ENCODE peak calls at places on chromosomes 16 and 17, in six cellular contexts. B, I, X, W, H and D are unnamed samples.

GRCh38 chr16:85347213-85347591 is 234.9 kb upstream of the CIBAR2 start:
- DNase-seq in X (peak; percentile 15), B (no peak), W (no peak), H (no peak), I (no peak), D (no peak)

GRCh38 chr17:59761385-59762021 is 54.0 kb downstream of the VMP1 start:
- DNase-seq in W (no peak), B (no peak), X (peak; percentile 76), I (no peak), H (peak; percentile 99), D (peak; percentile 55)

GRCh38 chr17:47953945-47954344 is 3.7 kb downstream of the PRR15L start:
- DNase-seq in W (no peak), H (no peak), X (no peak), I (no peak), B (no peak), D (no peak)

GRCh38 chr16:17556276-17557052 is 85.7 kb upstream of the XYLT1 start:
- DNase-seq in B (no peak), X (peak; percentile 11), W (no peak), I (peak; percentile 34), H (peak; percentile 63), D (peak; percentile 44)

GRCh38 chr17:65551641-65552040 is 9.8 kb downstream of the AXIN2 start:
- DNase-seq in W (no peak), I (no peak), B (no peak), X (no peak), H (no peak), D (no peak)

GRCh38 chr17:75568412-75569255 is 19.0 kb upstream of the MYO15B start:
- DNase-seq in B (no peak), I (no peak), W (no peak), X (no peak), H (no peak), D (no peak)

GRCh38 chr16:35599429-35600165 is 2140.2 kb downstream of the TP53TG3F start:
- DNase-seq in W (no peak), X (no peak), B (no peak), H (no peak), I (no peak), D (no peak)

GRCh38 chr16:72829846-72830620 is 217.9 kb downstream of the ZFHX3 start:
- DNase-seq in B (no peak), X (no peak), W (no peak), H (no peak), I (no peak), D (peak; percentile 52)

GRCh38 chr17:59465949-59466307 is 99.5 kb upstream of the DHX40 start:
- DNase-seq in X (no peak), H (no peak), W (no peak), B (no peak), I (no peak), D (no peak)

GRCh38 chr17:76232342-76232741 is 8.0 kb downstream of the RNF157 start:
- DNase-seq in I (no peak), W (no peak), B (no peak), H (peak; percentile 65), X (peak; percentile 46), D (peak; percentile 97)

GRCh38 chr16:24430937-24431760 is 108.2 kb upstream of the RBBP6 start:
- DNase-seq in X (no peak), B (no peak), W (no peak), I (no peak), H (peak; percentile 1), D (no peak)

GRCh38 chr16:16861546-16861945 is 482.6 kb downstream of the NPIPA7 start:
- DNase-seq in I (peak; percentile 81), B (no peak), W (peak; percentile 52), X (peak; percentile 21), H (peak; percentile 24), D (peak; percentile 45)

GRCh38 chr16:31467151-31467550 is 4.8 kb upstream of the TGFB1I1 start:
- DNase-seq in B (no peak), W (no peak), H (no peak), I (no peak), X (peak; percentile 45), D (peak; percentile 39)

GRCh38 chr17:37519241-37519985 is 29.7 kb downstream of the DUSP14 start:
- DNase-seq in H (peak; percentile 80), B (no peak), X (no peak), W (no peak), I (no peak), D (no peak)

GRCh38 chr17:75191584-75191983 is 8.8 kb upstream of the SUMO2 start:
- DNase-seq in H (peak; percentile 27), W (no peak), X (peak; percentile 53), B (no peak), I (no peak), D (peak; percentile 58)

GRCh38 chr16:61858996-61859395 is 177.2 kb downstream of the CDH8 start:
- DNase-seq in X (peak; percentile 44), W (no peak), H (peak; percentile 53), B (no peak), I (no peak), D (no peak)

GRCh38 chr16:20918486-20919239 is 18.1 kb downstream of the LYRM1 start:
- DNase-seq in X (peak; percentile 70), H (peak; percentile 87), I (no peak), W (peak; percentile 80), B (peak; percentile 69), D (peak; percentile 94)

GRCh38 chr17:50258647-50259483 is 15.4 kb upstream of the TMEM92 start:
- DNase-seq in W (no peak), H (peak; percentile 74), B (no peak), I (no peak), X (no peak), D (peak; percentile 70)

GRCh38 chr17:78797691-78798585 is 15.9 kb upstream of the CYTH1 start:
- DNase-seq in H (peak; percentile 52), X (no peak), B (no peak), W (no peak), I (no peak), D (peak; percentile 15)

GRCh38 chr17:31225831-31226230 is 71.2 kb downstream of the OMG start:
- DNase-seq in W (no peak), I (no peak), B (no peak), X (no peak), H (no peak), D (no peak)

GRCh38 chr17:79897243-79898063 is 58.2 kb upstream of the CBX4 start:
- DNase-seq in B (no peak), H (no peak), X (no peak), I (no peak), W (no peak), D (no peak)

GRCh38 chr17:14300628-14301278 is at the start of gene HS3ST3B1:
- DNase-seq in B (peak; percentile 99), W (peak; percentile 99), I (peak; percentile 83), H (peak; percentile 100), X (peak; percentile 99), D (peak; percentile 100)

GRCh38 chr17:14297161-14297851 is 3.6 kb upstream of the HS3ST3B1 start:
- DNase-seq in B (peak; percentile 78), I (no peak), H (peak; percentile 61), W (peak; percentile 73), X (peak; percentile 60), D (peak; percentile 64)

GRCh38 chr17:14296511-14296910 is 4.4 kb upstream of the HS3ST3B1 start:
- DNase-seq in B (no peak), W (no peak), I (no peak), H (no peak), X (no peak), D (no peak)

GRCh38 chr17:14299261-14300093 is 1.4 kb upstream of the HS3ST3B1 start:
- DNase-seq in X (peak; percentile 73), I (no peak), B (peak; percentile 68), W (peak; percentile 61), H (peak; percentile 63), D (peak; percentile 61)

GRCh38 chr17:14298221-14298994 is 2.5 kb upstream of the HS3ST3B1 start:
- DNase-seq in I (no peak), X (no peak), H (no peak), B (no peak), W (no peak), D (peak; percentile 45)
- H3K4me3 ChIP-seq in I (no peak overlapping the region), X (peak overlapping the region; percentile 47), H (no peak overlapping the region), B (no peak overlapping the region), W (peak overlapping the region; percentile 78), D (peak overlapping the region; percentile 51)

GRCh38 chr16:286491-287297 is 3.7 kb downstream of the PDIA2 start:
- DNase-seq in H (no peak), B (no peak), X (no peak), I (no peak), W (no peak), D (no peak)
- H3K4me3 ChIP-seq in H (no peak overlapping the region), B (no peak overlapping the region), X (no peak overlapping the region), I (no peak overlapping the region), W (no peak overlapping the region), D (no peak overlapping the region)

GRCh38 chr16:89119161-89119621 is 25.5 kb downstream of the ACSF3 start:
- DNase-seq in B (no peak), W (peak; percentile 9), I (no peak), H (no peak), X (no peak), D (no peak)
- H3K4me3 ChIP-seq in B (no peak overlapping the region), W (no peak overlapping the region), I (no peak overlapping the region), H (no peak overlapping the region), X (no peak overlapping the region), D (no peak overlapping the region)

DNA sequence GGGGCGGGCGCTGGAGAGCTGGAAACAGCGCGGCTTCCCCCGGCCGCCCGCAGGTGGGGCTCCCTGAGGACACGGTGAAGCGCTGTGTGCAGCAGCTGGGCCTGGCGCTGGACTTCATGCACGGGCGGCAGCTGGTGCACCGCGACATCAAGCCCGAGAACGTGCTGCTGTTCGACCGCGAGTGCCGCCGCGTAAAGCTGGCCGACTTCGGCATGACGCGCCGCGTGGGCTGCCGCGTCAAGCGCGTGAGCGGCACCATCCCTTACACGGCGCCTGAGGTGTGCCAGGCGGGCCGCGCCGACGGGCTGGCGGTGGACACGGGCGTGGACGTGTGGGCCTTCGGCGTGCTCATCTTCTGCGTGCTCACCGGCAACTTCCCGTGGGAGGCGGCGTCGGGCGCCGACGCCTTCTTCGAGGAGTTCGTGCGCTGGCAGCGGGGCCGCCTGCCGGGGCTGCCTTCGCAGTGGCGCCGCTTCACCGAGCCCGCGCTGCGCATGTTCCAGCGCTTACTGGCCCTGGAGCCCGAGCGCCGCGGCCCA is 27.8 kb downstream of the SBK1 start:
- DNase-seq in W (no peak), I (no peak), B (no peak), X (no peak), H (no peak), D (no peak)
- H3K4me3 ChIP-seq in W (no peak overlapping the region), I (no peak overlapping the region), B (no peak overlapping the region), X (no peak overlapping the region), H (no peak overlapping the region), D (no peak overlapping the region)

GRCh38 chr17:40219073-40219860 is at the start of gene WIPF2:
- DNase-seq in I (peak; percentile 95), B (peak; percentile 98), X (peak; percentile 97), H (peak; percentile 93), W (peak; percentile 97), D (peak; percentile 92)
- H3K4me3 ChIP-seq in I (peak within 1 kb of the TSS; percentile 97), B (peak within 1 kb of the TSS; percentile 70), X (peak within 1 kb of the TSS; percentile 77), H (peak within 1 kb of the TSS; percentile 99), W (peak within 1 kb of the TSS; percentile 71), D (peak within 1 kb of the TSS; percentile 94)